ENCODE peak calls at places on chromosomes 11 and 22, in nine cellular contexts. V is AG04450, W is activated B cell treated with CpG ODN at 0.5 μM for 24 hours, N is stomach, L is NB4, Y is upper lobe of right lung, S is fibroblast of mammary gland, P is tibial artery, H is endodermal cell. C is an unnamed sample.

GRCh38 chr11:66685276-66686099 is 7.8 kb upstream of the RBM4B start:
- DNase-seq in V (no peak), W (no peak), N (no peak), L (no peak), Y (peak; percentile 46), S (no peak), P (peak; percentile 43), H (no peak), C (no peak)

GRCh38 chr11:100863080-100863581 is 176.0 kb downstream of the ARHGAP42 start:
- DNase-seq in V (peak; percentile 87), W (no peak), N (peak; percentile 52), L (peak; percentile 3), Y (no peak), S (peak; percentile 89), P (no peak), H (no peak), C (no peak)

GRCh38 chr11:71095294-71095850 is 157.0 kb downstream of the SHANK2 start:
- DNase-seq in V (no peak), W (no peak), N (no peak), L (no peak), Y (no peak), S (no peak), P (no peak), H (no peak), C (no peak)

GRCh38 chr11:57222239-57222638 is 14.8 kb downstream of the APLNR start:
- DNase-seq in V (no peak), W (no peak), N (no peak), L (no peak), Y (no peak), S (no peak), P (no peak), H (no peak), C (no peak)

GRCh38 chr11:33735426-33736147 is 636 bp downstream of the CD59 start:
- DNase-seq in V (no peak), W (peak; percentile 52), N (peak; percentile 50), L (peak; percentile 83), Y (peak; percentile 80), S (no peak), P (peak; percentile 69), H (peak; percentile 62), C (peak; percentile 50)

GRCh38 chr11:74024630-74025029 is 15.7 kb upstream of the UCP3 start:
- DNase-seq in V (peak; percentile 59), W (no peak), N (peak; percentile 40), L (no peak), Y (no peak), S (peak; percentile 94), P (peak; percentile 86), H (no peak), C (no peak)

GRCh38 chr22:28801845-28802594 is 1.7 kb upstream of the XBP1 start:
- DNase-seq in V (no peak), W (no peak), N (peak; percentile 65), L (peak; percentile 87), Y (no peak), S (peak; percentile 42), P (no peak), H (no peak), C (no peak)

GRCh38 chr11:70303070-70303469 is 32.6 kb downstream of the PPFIA1 start:
- DNase-seq in V (no peak), W (no peak), N (no peak), L (no peak), Y (no peak), S (peak; percentile 87), P (no peak), H (no peak), C (no peak)

GRCh38 chr22:50011447-50012200 is 941 bp downstream of the IL17REL start:
- DNase-seq in V (no peak), W (no peak), N (no peak), L (no peak), Y (peak; percentile 72), S (no peak), P (no peak), H (peak; percentile 67), C (no peak)

GRCh38 chr11:47863189-47863892 is 15.2 kb upstream of the NUP160 start:
- DNase-seq in V (peak; percentile 85), W (no peak), N (no peak), L (peak; percentile 59), Y (no peak), S (peak; percentile 89), P (no peak), H (no peak), C (no peak)

GRCh38 chr11:121535122-121535796 is 82.5 kb upstream of the SORL1-AS1 start:
- DNase-seq in V (no peak), W (no peak), N (no peak), L (no peak), Y (no peak), S (peak; percentile 53), P (no peak), H (no peak), C (no peak)

GRCh38 chr22:46522743-46523300 is 14.6 kb downstream of the CELSR1 start:
- DNase-seq in V (no peak), W (no peak), N (no peak), L (no peak), Y (peak; percentile 38), S (no peak), P (no peak), H (peak; percentile 52), C (no peak)

GRCh38 chr22:36182056-36182455 is 19.6 kb downstream of the APOL4 start:
- DNase-seq in V (no peak), W (no peak), N (no peak), L (no peak), Y (no peak), S (no peak), P (no peak), H (peak; percentile 26), C (no peak)

GRCh38 chr22:46287873-46288751 is 8.6 kb upstream of the GTSE1 start:
- DNase-seq in V (no peak), W (no peak), N (peak; percentile 47), L (peak; percentile 88), Y (peak; percentile 76), S (no peak), P (peak; percentile 68), H (no peak), C (peak; percentile 72)

GRCh38 chr11:106156290-106156937 is 79.0 kb downstream of the AASDHPPT start:
- DNase-seq in V (peak; percentile 70), W (no peak), N (peak; percentile 34), L (peak; percentile 54), Y (no peak), S (peak; percentile 79), P (no peak), H (peak; percentile 53), C (no peak)

GRCh38 chr11:20293531-20293930 is 70.0 kb upstream of the HTATIP2 start:
- DNase-seq in V (no peak), W (no peak), N (no peak), L (no peak), Y (no peak), S (no peak), P (no peak), H (no peak), C (no peak)

GRCh38 chr11:64918056-64918455 is 1.0 kb upstream of the ATG2A start:
- DNase-seq in V (peak; percentile 23), W (no peak), N (no peak), L (peak; percentile 70), Y (no peak), S (peak; percentile 56), P (no peak), H (no peak), C (no peak)
- TF ChIP-seq CTCF in V (peak; percentile 52), W (no peak), N (no peak), L (no peak), Y (peak; percentile 25), S (peak; percentile 36), P (no peak), H (no peak), C (no peak)

GRCh38 chr11:32430586-32431357 is 4.6 kb downstream of the WT1 start:
- DNase-seq in V (no peak), W (no peak), N (no peak), L (no peak), Y (no peak), S (no peak), P (no peak), H (peak; percentile 86), C (no peak)
- TF ChIP-seq CTCF in V (peak; percentile 10), W (no peak), N (no peak), L (no peak), Y (no peak), S (peak; percentile 31), P (no peak), H (peak; percentile 72), C (no peak)

GRCh38 chr11:80987161-80987560 is 1546.3 kb upstream of the TENM4 start:
- DNase-seq in V (no peak), W (no peak), N (no peak), L (no peak), Y (no peak), S (peak; percentile 8), P (no peak), H (no peak), C (no peak)
- TF ChIP-seq CTCF in V (no peak), W (no peak), N (no peak), L (no peak), Y (no peak), S (no peak), P (no peak), H (no peak), C (no peak)

GRCh38 chr11:130673698-130674097 is 225.3 kb downstream of the ADAMTS15 start:
- DNase-seq in V (no peak), W (no peak), N (no peak), L (peak; percentile 8), Y (no peak), S (no peak), P (no peak), H (no peak), C (no peak)

GRCh38 chr11:130670200-130670599 is 221.8 kb downstream of the ADAMTS15 start:
- DNase-seq in V (no peak), W (no peak), N (no peak), L (no peak), Y (no peak), S (no peak), P (no peak), H (no peak), C (no peak)

GRCh38 chr11:130674686-130675085 is 226.2 kb downstream of the ADAMTS15 start:
- DNase-seq in V (no peak), W (no peak), N (no peak), L (no peak), Y (no peak), S (peak; percentile 51), P (no peak), H (no peak), C (no peak)

GRCh38 chr11:130672911-130673310 is 224.5 kb downstream of the ADAMTS15 start:
- DNase-seq in V (no peak), W (no peak), N (no peak), L (no peak), Y (no peak), S (no peak), P (no peak), H (no peak), C (no peak)

DNA sequence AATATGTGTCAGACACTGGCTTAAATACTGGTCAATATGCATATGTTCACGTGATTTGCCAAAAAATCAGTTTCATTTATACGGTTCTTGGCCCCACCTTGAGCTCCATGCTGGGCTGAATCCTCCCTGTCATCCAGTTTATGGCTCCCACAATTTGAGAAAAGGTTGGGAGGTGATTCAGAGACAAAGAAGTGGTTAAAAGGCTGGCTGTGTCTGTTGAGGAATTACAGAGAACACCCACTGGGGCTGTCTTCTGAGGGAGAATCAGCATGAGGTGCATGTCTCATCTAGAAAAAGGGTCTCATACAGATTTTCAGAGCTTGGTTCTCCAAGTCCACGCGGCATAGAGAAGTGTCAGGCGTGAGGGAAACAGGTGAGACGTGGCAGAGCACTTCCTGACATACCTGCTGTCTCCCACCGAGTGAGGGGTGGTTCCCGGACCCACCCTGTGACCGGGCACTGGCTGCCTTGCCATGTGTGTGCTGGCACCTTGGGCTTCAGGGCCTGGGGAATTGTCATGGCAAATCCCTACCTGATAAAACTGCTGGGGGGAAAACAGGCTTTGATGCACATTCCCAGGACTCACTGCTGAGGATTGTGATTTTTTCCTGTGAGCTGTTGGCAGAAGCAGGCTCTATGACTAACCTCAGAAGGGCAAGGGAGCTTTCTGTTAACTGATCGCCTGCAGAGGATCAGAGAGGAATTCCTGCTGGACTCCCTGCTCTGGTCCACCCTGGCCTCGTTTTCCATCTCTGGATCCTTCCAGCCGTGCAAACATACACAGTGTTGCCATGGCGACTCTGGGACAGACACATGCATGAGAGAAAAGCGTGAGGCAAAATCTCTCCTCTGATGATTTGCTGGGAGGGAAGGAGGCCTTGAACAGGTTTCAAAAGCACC is 223.6 kb downstream of the ADAMTS15 start:
- DNase-seq in V (peak; percentile 84), W (no peak), N (peak; percentile 49), L (no peak), Y (no peak), S (peak; percentile 89), P (peak; percentile 89), H (peak; percentile 58), C (no peak)
- TF ChIP-seq CTCF in V (no peak), W (no peak), N (no peak), L (no peak), Y (no peak), S (no peak), P (no peak), H (no peak), C (no peak)

C was measured in natural killer cell.